ENCODE peak calls at places on chromosomes 16 and 17, in eight cellular contexts. Y is breast epithelium, N is transverse colon, P is thyroid gland, T is upper lobe of left lung, O is heart left ventricle, J is NB4, E is adrenal gland. W is an unnamed sample.

GRCh38 chr16:89855986-89856385 is 17.4 kb upstream of the TCF25 start:
- DNase-seq in O (no peak), T (peak), J (peak), P (no peak), E (no peak), Y (no peak), N (no peak), W (no peak)

GRCh38 chr17:52134641-52135040 is 23.9 kb downstream of the CA10 start:
- DNase-seq in Y (no peak), E (no peak), O (no peak), J (no peak), P (no peak), T (no peak), N (no peak), W (no peak)

GRCh38 chr17:44159519-44160210 is 10.8 kb upstream of the ASB16 start:
- DNase-seq in N (no peak), P (no peak), J (no peak), T (no peak), O (no peak), E (no peak), Y (no peak), W (no peak)

GRCh38 chr16:1512174-1512573 is 19.0 kb downstream of the TELO2 start:
- DNase-seq in P (no peak), N (no peak), Y (no peak), E (no peak), T (peak), O (no peak), J (peak), W (no peak)

GRCh38 chr16:17416461-17417221 is 54.1 kb downstream of the XYLT1 start:
- DNase-seq in N (peak), Y (no peak), P (no peak), E (peak), J (peak), T (no peak), O (peak), W (peak)

GRCh38 chr16:56855936-56856335 is 9.1 kb upstream of the SLC12A3 start:
- DNase-seq in N (no peak), P (no peak), E (no peak), T (no peak), J (no peak), O (no peak), Y (no peak), W (no peak)

GRCh38 chr17:9432121-9432866 is 143.3 kb downstream of the STX8 start:
- DNase-seq in N (no peak), J (no peak), T (no peak), E (no peak), P (no peak), O (no peak), Y (no peak), W (no peak)

GRCh38 chr17:56514264-56514663 is 79.2 kb upstream of the NOG start:
- DNase-seq in Y (no peak), N (no peak), E (no peak), J (no peak), T (no peak), P (no peak), O (no peak), W (no peak)

GRCh38 chr16:53043986-53044571 is 8.6 kb downstream of the CHD9NB start:
- DNase-seq in J (no peak), O (no peak), T (peak), N (peak), E (no peak), P (no peak), Y (peak), W (no peak)

GRCh38 chr17:55458977-55459376 is 37.3 kb upstream of the MMD start:
- DNase-seq in J (no peak), T (no peak), E (no peak), Y (no peak), P (no peak), N (no peak), O (no peak), W (no peak)

GRCh38 chr17:42266462-42266861 is 9.7 kb downstream of the STAT5B start:
- DNase-seq in J (no peak), N (no peak), T (no peak), Y (no peak), E (no peak), O (no peak), P (no peak), W (no peak)

GRCh38 chr16:86697715-86698114 is 119.4 kb downstream of the FOXL1 start:
- DNase-seq in J (no peak), Y (no peak), O (no peak), T (no peak), P (no peak), N (no peak), E (no peak), W (no peak)

GRCh38 chr17:74116087-74116717 is 87.3 kb upstream of the RPL38 start:
- DNase-seq in T (no peak), J (no peak), P (peak), E (no peak), Y (no peak), O (no peak), N (no peak), W (no peak)

GRCh38 chr16:8646271-8646670 is 24.8 kb downstream of the METTL22 start:
- DNase-seq in O (no peak), T (no peak), N (no peak), P (no peak), E (no peak), J (no peak), Y (no peak), W (no peak)

GRCh38 chr17:50308666-50309065 is 34.4 kb downstream of the TMEM92 start:
- DNase-seq in Y (no peak), N (no peak), E (no peak), J (no peak), P (no peak), T (no peak), O (no peak), W (no peak)

GRCh38 chr17:65457183-65457582 is 104.3 kb downstream of the AXIN2 start:
- DNase-seq in E (no peak), J (no peak), N (no peak), Y (no peak), T (no peak), P (no peak), O (no peak), W (no peak)

GRCh38 chr17:76865174-76865573 is 3.0 kb upstream of the MGAT5B start:
- DNase-seq in Y (no peak), N (no peak), T (no peak), E (no peak), J (no peak), P (no peak), O (no peak), W (no peak)

GRCh38 chr16:31093132-31093703 is 1.4 kb downstream of the VKORC1 start:
- DNase-seq in O (no peak), Y (no peak), E (no peak), P (no peak), N (peak), T (no peak), J (peak), W (no peak)

GRCh38 chr16:27332105-27332504 is 18.3 kb downstream of the IL4R start:
- DNase-seq in T (no peak), E (no peak), Y (no peak), N (no peak), J (no peak), P (no peak), O (peak), W (no peak)

GRCh38 chr17:74153821-74154430 is 49.6 kb upstream of the RPL38 start:
- DNase-seq in Y (no peak), N (no peak), P (no peak), T (no peak), J (no peak), E (no peak), O (peak), W (no peak)

GRCh38 chr16:26070595-26071170 is 378.9 kb downstream of the HS3ST4 start:
- DNase-seq in T (no peak), Y (no peak), P (no peak), N (no peak), O (no peak), E (no peak), J (no peak), W (no peak)

GRCh38 chr17:36082062-36082461 is 7.9 kb downstream of the CCL3 start:
- DNase-seq in T (no peak), N (no peak), Y (no peak), O (no peak), J (no peak), E (no peak), P (no peak), W (no peak)

GRCh38 chr16:81451753-81452680 is 7.4 kb downstream of the CMIP start:
- DNase-seq in N (peak), J (peak), T (no peak), P (no peak), E (peak), O (peak), Y (no peak), W (no peak)

GRCh38 chr17:74108126-74108705 is 95.3 kb upstream of the RPL38 start:
- DNase-seq in T (no peak), Y (no peak), O (no peak), E (no peak), J (no peak), P (no peak), N (no peak), W (no peak)

GRCh38 chr16:11253009-11253994 is 2.7 kb downstream of the SOCS1 start:
- DNase-seq in N (no peak), Y (no peak), J (peak), T (peak), E (no peak), P (no peak), O (no peak), W (no peak)

GRCh38 chr16:84739349-84740124 is 39.7 kb downstream of the USP10 start:
- DNase-seq in P (no peak), N (no peak), O (no peak), Y (no peak), J (peak), T (no peak), E (no peak), W (no peak)

GRCh38 chr17:62064791-62065563 is at the start of gene MED13:
- DNase-seq in P (peak), Y (peak), T (peak), O (peak), J (peak), N (peak), E (peak), W (peak)

GRCh38 chr16:85969159-85969558 is 70.2 kb downstream of the IRF8 start:
- DNase-seq in N (no peak), O (no peak), P (no peak), Y (no peak), T (no peak), E (no peak), J (no peak), W (no peak)

GRCh38 chr17:44522883-44523671 is 19.9 kb upstream of the GPATCH8 start:
- DNase-seq in T (no peak), J (peak), P (peak), O (peak), Y (no peak), N (peak), E (peak), W (no peak)

GRCh38 chr16:48999508-48999907 is 282.1 kb downstream of the CBLN1 start:
- DNase-seq in Y (no peak), E (no peak), J (no peak), T (no peak), O (no peak), P (no peak), N (no peak), W (no peak)

GRCh38 chr17:72754513-72754912 is 338.0 kb downstream of the SLC39A11 start:
- DNase-seq in E (no peak), T (peak), Y (no peak), N (no peak), P (no peak), J (no peak), O (no peak), W (no peak)

GRCh38 chr17:29590979-29591736 is 1.7 kb upstream of the GIT1 start:
- DNase-seq in T (peak), P (peak), J (no peak), N (peak), O (peak), Y (no peak), E (peak), W (peak)

GRCh38 chr17:55451758-55452468 is 30.3 kb upstream of the MMD start:
- DNase-seq in Y (no peak), J (no peak), O (no peak), P (no peak), N (no peak), E (no peak), T (no peak), W (no peak)

GRCh38 chr17:45785373-45786193 is 1.5 kb downstream of the CRHR1 start:
- DNase-seq in N (no peak), T (no peak), Y (no peak), O (no peak), J (no peak), E (no peak), P (peak), W (no peak)

GRCh38 chr17:18182190-18182977 is 1.2 kb upstream of the ALKBH5 start:
- DNase-seq in E (peak), P (peak), J (peak), T (no peak), O (peak), N (peak), Y (peak), W (no peak)

GRCh38 chr17:18184143-18185007 is 747 bp downstream of the ALKBH5 start:
- DNase-seq in P (peak), O (peak), Y (peak), E (peak), N (peak), T (peak), J (peak), W (peak)

GRCh38 chr17:18183334-18184142 is at the start of gene ALKBH5:
- DNase-seq in N (peak), P (peak), J (peak), T (peak), O (peak), E (peak), Y (peak), W (peak)

GRCh38 chr17:18181358-18181757 is 2.3 kb upstream of the ALKBH5 start:
- DNase-seq in P (no peak), Y (no peak), T (no peak), N (no peak), O (no peak), E (no peak), J (no peak), W (no peak)

GRCh38 chr17:18182978-18183333 is 672 bp upstream of the ALKBH5 start:
- DNase-seq in N (peak), O (peak), J (peak), T (peak), E (peak), Y (no peak), P (peak), W (peak)
- TF ChIP-seq POLR2A in N (peak), O (peak), J (peak), T (peak), E (no peak), Y (peak), P (no peak), W (no peak)

DNA sequence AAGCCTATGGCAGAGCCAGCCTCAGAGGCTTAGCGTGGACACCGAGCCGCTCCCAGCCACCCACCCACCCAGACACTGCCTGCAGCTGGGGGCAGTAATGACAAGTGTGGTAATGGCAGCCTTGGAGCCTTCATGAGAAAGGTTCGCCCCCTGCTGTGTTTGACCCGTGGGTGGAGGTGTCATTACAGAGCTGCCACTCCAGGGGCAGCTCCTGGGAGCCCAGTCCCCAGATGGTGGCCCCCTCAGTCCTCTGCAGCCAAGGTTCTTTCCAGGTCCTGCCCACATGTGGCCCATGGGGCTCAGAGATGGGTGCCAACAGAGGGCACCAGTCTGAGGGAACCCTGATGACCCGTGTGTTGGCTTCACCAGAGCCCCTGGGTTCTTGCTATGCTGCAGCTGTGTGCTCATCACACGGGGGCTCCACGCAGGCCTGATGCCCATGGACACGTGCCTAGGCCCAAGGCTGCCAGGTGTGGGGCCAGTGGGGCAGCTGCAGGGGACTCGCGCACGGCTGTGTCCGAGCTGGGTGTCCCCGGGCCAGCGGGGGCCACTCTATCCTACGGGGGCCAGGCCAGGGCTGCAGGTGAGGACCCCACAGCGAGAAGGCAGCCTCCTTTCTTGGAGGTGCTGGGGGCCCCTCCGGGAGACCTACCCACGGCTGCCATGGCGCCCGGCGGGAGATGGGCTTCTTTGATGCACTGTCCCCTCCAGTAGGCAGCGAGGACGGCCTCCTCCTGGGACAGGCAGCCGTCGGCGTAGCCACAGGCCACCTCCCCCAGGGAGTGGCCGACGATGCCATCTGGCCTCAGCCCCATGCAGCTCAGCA is 8.1 kb downstream of the FASN start:
- DNase-seq in N (no peak), T (peak), Y (no peak), P (no peak), E (no peak), J (peak), O (no peak), W (no peak)
- TF ChIP-seq POLR2A in N (no peak), T (no peak), Y (no peak), P (no peak), E (no peak), J (no peak), O (no peak), W (no peak)

GRCh38 chr16:55508941-55509920 is at the start of gene LPCAT2:
- DNase-seq in E (peak), N (peak), Y (peak), J (peak), T (peak), P (peak), O (peak), W (peak)
- TF ChIP-seq POLR2A in E (peak), N (peak), Y (peak), J (peak), T (peak), P (peak), O (peak), W (no peak)

DNA sequence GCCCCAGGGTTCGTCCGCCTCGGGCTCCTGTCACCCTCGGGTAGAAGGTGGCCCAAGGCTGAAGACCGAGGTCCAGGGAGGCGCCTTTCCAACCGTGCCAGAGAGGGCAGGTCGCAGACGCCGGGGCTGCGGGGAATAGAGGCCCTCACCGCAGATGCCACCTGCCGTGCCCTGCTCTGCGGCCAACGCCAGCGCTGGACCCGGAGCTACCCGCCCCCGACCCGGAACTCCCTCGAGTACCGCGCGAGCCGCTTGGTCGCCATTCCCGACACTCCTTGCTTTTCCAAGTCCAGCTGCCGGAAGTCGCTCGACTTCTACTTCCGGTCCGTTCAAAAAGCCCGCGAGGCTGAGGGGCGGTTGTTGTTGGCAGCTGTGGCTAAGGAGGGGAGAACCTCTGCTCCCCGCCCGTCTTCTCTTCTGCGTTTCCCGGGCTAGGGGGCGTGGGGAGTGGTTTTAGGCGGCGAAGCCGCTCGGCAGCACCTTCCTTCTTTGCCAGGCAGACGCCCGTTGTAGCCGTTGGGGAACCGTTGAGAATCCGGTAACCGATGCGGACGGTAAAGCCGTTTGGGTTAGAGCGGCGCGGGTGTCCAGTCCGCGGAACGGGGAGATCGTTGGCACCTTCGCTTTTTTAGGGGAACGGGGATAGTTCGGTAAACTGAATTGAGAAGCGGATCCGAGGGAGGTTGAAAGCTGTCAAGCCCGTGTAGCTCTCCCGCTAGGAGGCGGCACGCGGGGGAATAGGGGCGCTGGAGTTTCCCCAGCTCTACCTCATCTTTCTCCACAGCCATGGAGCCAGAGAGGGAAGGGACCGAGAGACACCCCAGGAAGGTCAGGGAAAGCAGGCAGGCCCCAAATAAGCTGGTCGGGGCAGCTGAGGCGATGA is at the start of the genes ERI2 and REXO5:
- DNase-seq in Y (peak), O (peak), N (peak), E (peak), J (peak), P (peak), T (peak), W (peak)
- TF ChIP-seq POLR2A in Y (no peak), O (peak), N (peak), E (peak), J (peak), P (no peak), T (peak), W (no peak)

GRCh38 chr16:23148513-23149266 is 562 bp downstream of the USP31 start:
- DNase-seq in J (peak), E (peak), N (peak), O (peak), Y (peak), T (peak), P (peak), W (peak)
- TF ChIP-seq POLR2A in J (no peak), E (no peak), N (no peak), O (no peak), Y (no peak), T (no peak), P (no peak), W (no peak)

W was measured in lower leg skin.